ENCODE peak calls at places on chromosomes 6 and 20, in seven cellular contexts. S, F, Z, A, I, M and Q are unnamed samples.

GRCh38 chr20:17504898-17505663 is 26.1 kb downstream of the BFSP1 start:
- DNase-seq in M (peak; percentile 65), A (no peak), I (peak; percentile 91), F (peak; percentile 43), S (peak; percentile 47), Z (peak; percentile 53), Q (peak; percentile 58)

GRCh38 chr20:24034820-24035219 is 46.2 kb upstream of the GGTLC1 start:
- DNase-seq in F (no peak), Z (peak; percentile 76), M (no peak), S (no peak), A (no peak), I (no peak), Q (no peak)

GRCh38 chr6:154232013-154232920 is 124.3 kb downstream of the IPCEF1 start:
- DNase-seq in S (no peak), Z (no peak), A (no peak), M (no peak), F (no peak), I (no peak), Q (no peak)

GRCh38 chr20:14288341-14289330 is 48.8 kb downstream of the FLRT3 start:
- DNase-seq in S (no peak), Z (peak; percentile 42), A (no peak), M (no peak), F (no peak), I (no peak), Q (no peak)

GRCh38 chr6:17101422-17102257 is at the start of gene STMND1:
- DNase-seq in I (peak; percentile 83), M (peak; percentile 83), S (peak; percentile 59), A (no peak), Z (peak; percentile 27), F (no peak), Q (peak; percentile 39)

GRCh38 chr6:17419189-17419575 is 25.8 kb downstream of the CAP2 start:
- DNase-seq in A (no peak), I (no peak), F (no peak), Z (no peak), M (no peak), S (no peak), Q (no peak)

GRCh38 chr20:7748624-7749023 is 191.6 kb downstream of the HAO1 start:
- DNase-seq in S (no peak), A (no peak), Z (no peak), I (no peak), F (no peak), M (no peak), Q (no peak)

GRCh38 chr6:106746660-106747059 is 117.3 kb downstream of the QRSL1 start:
- DNase-seq in F (no peak), I (no peak), M (no peak), A (no peak), S (no peak), Z (peak; percentile 94), Q (no peak)

GRCh38 chr20:61780066-61780465 is 285.6 kb downstream of the TAF4 start:
- DNase-seq in I (no peak), A (no peak), M (no peak), Z (no peak), F (no peak), S (no peak), Q (no peak)

GRCh38 chr20:13219327-13220193 is 1.5 kb upstream of the ISM1 start:
- DNase-seq in Z (no peak), F (no peak), I (no peak), A (no peak), M (no peak), S (no peak), Q (no peak)

GRCh38 chr6:5159162-5159561 is 74.0 kb downstream of the PPP1R3G start:
- DNase-seq in I (no peak), F (no peak), M (no peak), Z (no peak), S (no peak), A (no peak), Q (no peak)

GRCh38 chr6:2630362-2630761 is 120.4 kb downstream of the MYLK4 start:
- DNase-seq in F (peak; percentile 18), I (no peak), M (no peak), S (no peak), A (no peak), Z (peak; percentile 92), Q (peak; percentile 65)

GRCh38 chr20:38126146-38126912 is 38.7 kb downstream of the TGM2 start:
- DNase-seq in F (peak; percentile 83), I (no peak), S (peak; percentile 33), M (no peak), A (no peak), Z (no peak), Q (peak; percentile 62)

GRCh38 chr20:38127011-38127621 is 38.0 kb downstream of the TGM2 start:
- DNase-seq in M (no peak), Z (peak; percentile 58), A (no peak), I (no peak), F (peak; percentile 86), S (peak; percentile 43), Q (peak; percentile 40)

GRCh38 chr20:38127920-38128528 is 37.0 kb downstream of the TGM2 start:
- DNase-seq in F (no peak), M (no peak), S (no peak), A (no peak), I (no peak), Z (no peak), Q (peak; percentile 9)

GRCh38 chr20:38123021-38123587 is 42.0 kb downstream of the TGM2 start:
- DNase-seq in F (peak; percentile 74), S (peak; percentile 24), I (no peak), Z (peak; percentile 75), A (no peak), M (no peak), Q (peak; percentile 42)

DNA sequence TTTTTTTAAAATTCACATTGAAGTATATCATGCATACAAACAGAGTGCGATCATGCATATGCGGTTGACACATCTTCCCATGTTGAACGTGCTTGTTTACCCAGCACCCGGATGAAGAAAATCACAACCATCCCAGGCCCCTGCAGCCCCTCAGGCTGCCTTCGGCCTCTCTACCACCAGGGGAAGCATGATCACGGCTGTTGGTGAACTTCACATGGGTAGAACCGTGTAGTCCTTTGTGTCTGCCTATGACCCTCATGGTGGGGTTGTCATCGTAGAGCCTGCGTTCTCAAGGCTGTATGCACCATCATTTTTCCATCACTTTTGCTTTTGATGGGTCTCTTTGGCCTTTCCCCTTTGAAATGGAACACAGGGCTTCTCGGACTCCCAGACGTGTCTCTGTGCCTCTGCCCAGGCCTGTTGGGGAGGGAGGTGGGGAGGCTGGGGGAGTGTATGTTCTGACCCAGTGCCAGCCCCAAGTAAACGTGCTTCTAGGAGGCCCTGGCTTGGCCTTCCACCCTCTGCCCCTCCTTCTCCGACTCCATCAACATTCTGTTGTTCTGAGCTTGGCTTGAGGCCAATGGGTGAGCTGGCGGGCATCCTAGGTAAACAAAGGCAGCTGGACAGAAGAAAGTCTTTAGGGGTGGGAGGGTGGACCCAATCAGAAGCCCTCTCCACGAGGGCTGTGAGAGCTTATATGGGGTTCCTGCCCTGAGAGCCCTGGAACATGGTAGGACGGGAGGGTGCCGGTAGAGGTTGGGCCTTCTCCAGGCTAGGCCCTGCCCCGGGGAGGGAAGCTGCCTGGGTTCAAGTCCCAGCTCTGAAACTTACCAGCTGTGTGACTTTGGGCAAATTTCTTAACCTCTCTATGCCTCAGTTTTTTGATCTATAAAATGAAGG is 39.7 kb downstream of the TGM2 start:
- DNase-seq in Z (peak; percentile 63), I (no peak), S (peak; percentile 95), M (peak; percentile 65), F (no peak), A (peak; percentile 41), Q (peak; percentile 85)
- TF ChIP-seq EP300 in Z (no peak), I (no peak), S (no peak), M (no peak), F (no peak), A (no peak), Q (no peak)

GRCh38 chr20:45340951-45341350 is 7.3 kb downstream of the SDC4 start:
- DNase-seq in A (no peak), F (no peak), Z (no peak), S (no peak), I (no peak), M (no peak), Q (no peak)
- H3K27ac ChIP-seq in A (peak overlapping the region; percentile 92), F (no peak overlapping the region), Z (peak overlapping the region; percentile 96), S (peak overlapping the region; percentile 97), I (peak overlapping the region; percentile 91), M (peak overlapping the region; percentile 96), Q (no peak overlapping the region)

GRCh38 chr6:114218421-114218820 is 124.4 kb downstream of the HS3ST5 start:
- DNase-seq in S (no peak), Z (no peak), I (no peak), F (no peak), M (no peak), A (no peak), Q (no peak)
- TF ChIP-seq EP300 in S (no peak), Z (no peak), I (no peak), F (no peak), M (no peak), A (no peak), Q (no peak)

GRCh38 chr6:27374824-27375612 is 13.5 kb upstream of the ZNF391 start:
- DNase-seq in Z (no peak), F (peak; percentile 95), A (peak; percentile 32), I (peak; percentile 85), S (peak; percentile 84), M (peak; percentile 85), Q (peak; percentile 77)
- H3K27ac ChIP-seq in Z (no peak overlapping the region), F (peak overlapping the region; percentile 70), A (no peak overlapping the region), I (peak overlapping the region; percentile 78), S (peak overlapping the region; percentile 79), M (peak overlapping the region; percentile 74), Q (no peak overlapping the region)

DNA sequence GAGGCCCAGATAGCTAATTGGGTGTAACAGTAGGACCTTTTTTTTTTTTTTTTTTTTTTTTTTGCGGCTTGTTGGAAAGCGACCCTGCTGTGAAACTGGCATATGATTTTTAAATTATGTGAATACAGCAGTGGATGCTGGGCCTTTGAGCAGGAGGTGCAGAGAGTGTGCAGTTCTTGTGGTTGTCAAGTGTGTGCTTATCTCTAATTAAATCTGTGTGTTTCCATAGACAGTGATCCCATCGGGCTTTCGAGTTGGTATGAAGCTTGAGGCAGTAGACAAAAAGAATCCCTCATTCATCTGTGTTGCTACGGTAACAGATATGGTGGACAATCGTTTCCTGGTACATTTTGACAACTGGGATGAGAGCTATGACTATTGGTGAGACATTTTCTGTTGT is 52.4 kb downstream of the L3MBTL3 start:
- DNase-seq in I (no peak), M (no peak), S (no peak), F (no peak), Z (no peak), A (no peak), Q (no peak)
- TF ChIP-seq EP300 in I (no peak), M (no peak), S (no peak), F (no peak), Z (no peak), A (no peak), Q (no peak)

DNA sequence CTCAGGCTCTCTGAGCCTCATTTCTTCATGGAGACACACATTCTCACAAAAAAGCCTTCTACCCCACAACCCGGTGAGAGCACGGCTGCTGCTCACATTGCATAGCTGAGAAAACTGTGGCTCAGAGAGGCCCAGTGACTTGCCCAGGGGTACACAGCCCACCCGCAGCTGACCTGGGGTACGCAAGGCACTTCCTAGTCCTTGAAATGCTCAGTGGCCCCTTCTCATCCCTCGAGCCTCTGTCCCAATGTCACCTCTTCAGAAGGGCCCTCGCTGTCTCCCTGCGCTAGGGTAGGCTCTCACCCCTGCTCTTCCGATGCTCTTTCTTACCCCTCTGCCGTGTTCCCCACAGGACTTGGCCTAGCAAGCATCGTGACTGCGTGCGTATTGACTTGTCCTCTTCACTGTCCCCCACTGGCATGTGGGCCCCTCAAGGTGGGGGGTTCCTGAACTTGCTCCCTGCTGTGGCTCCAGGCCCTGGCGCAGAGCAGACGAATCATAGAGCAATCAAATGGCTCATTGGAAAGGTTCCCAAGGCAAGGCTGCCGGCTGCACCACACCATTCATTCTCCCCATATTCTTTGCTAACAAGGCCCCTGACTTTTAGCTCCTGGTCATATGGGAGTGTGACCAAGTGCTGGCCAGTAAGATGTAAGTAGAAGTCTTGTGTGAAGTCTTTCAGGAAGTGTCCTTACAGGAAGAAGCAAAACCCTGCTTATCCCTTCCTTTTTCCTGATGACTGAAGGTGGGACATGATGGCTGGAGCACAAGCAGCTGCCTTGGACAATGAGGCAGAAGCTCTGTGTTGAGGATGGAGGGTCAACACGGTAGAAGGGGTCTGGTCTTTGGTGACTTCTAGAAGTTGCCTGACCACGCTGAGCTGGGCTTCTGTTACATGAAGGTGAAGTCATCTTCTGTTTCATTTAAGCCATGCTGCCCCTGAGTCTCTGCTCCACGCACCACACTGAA is 22.7 kb downstream of the PCK1 start:
- DNase-seq in M (no peak), F (no peak), S (no peak), I (no peak), Z (no peak), A (no peak), Q (no peak)
- H3K27ac ChIP-seq in M (peak overlapping the region; percentile 60), F (no peak overlapping the region), S (peak overlapping the region; percentile 69), I (peak overlapping the region; percentile 52), Z (peak overlapping the region; percentile 30), A (peak overlapping the region; percentile 43), Q (no peak overlapping the region)